ENCODE peak calls at places on chromosomes 3 and 15, in four cellular contexts. One of them, this sample, is unnamed.

GRCh38 chr3:187318819-187319616 is 27.5 kb upstream of the MASP1 start:
- DNase-seq in trophoblast cell: peak; percentile 70
- DNase-seq in neuronal stem cell: peak; percentile 59
- DNase-seq in IMR-90: peak; percentile 73
- DNase-seq in this sample: peak; percentile 68

GRCh38 chr3:143596957-143597642 is 251.2 kb downstream of the SLC9A9 start:
- DNase-seq in IMR-90: no peak
- DNase-seq in trophoblast cell: peak; percentile 35
- DNase-seq in neuronal stem cell: peak; percentile 12
- DNase-seq in this sample: no peak

GRCh38 chr15:40050788-40051615 is 12.0 kb upstream of the SRP14 start:
- DNase-seq in trophoblast cell: no peak
- DNase-seq in neuronal stem cell: peak; percentile 48
- DNase-seq in IMR-90: peak; percentile 32
- DNase-seq in this sample: peak; percentile 51

GRCh38 chr15:80970018-80970657 is 19.5 kb downstream of the MESD start:
- DNase-seq in IMR-90: peak; percentile 54
- DNase-seq in neuronal stem cell: peak; percentile 53
- DNase-seq in trophoblast cell: peak; percentile 88
- DNase-seq in this sample: peak; percentile 59

GRCh38 chr3:197471221-197472010 is 84.4 kb downstream of the BDH1 start:
- DNase-seq in IMR-90: no peak
- DNase-seq in neuronal stem cell: no peak
- DNase-seq in trophoblast cell: no peak
- DNase-seq in this sample: no peak

GRCh38 chr3:182364723-182365650 is 428.3 kb upstream of the ATP11B start:
- DNase-seq in trophoblast cell: no peak
- DNase-seq in IMR-90: no peak
- DNase-seq in neuronal stem cell: no peak
- DNase-seq in this sample: peak; percentile 12

GRCh38 chr3:184275961-184276910 is at the start of gene ECE2:
- DNase-seq in trophoblast cell: no peak
- DNase-seq in neuronal stem cell: no peak
- DNase-seq in IMR-90: no peak
- DNase-seq in this sample: no peak

GRCh38 chr15:40773902-40774301 is 4.1 kb downstream of the C15orf62 start:
- DNase-seq in IMR-90: no peak
- DNase-seq in trophoblast cell: no peak
- DNase-seq in neuronal stem cell: no peak
- DNase-seq in this sample: no peak

GRCh38 chr15:40347559-40348470 is 3.0 kb upstream of the PHGR1 start:
- DNase-seq in neuronal stem cell: no peak
- DNase-seq in trophoblast cell: peak; percentile 55
- DNase-seq in IMR-90: no peak
- DNase-seq in this sample: no peak

GRCh38 chr3:154178172-154178571 is 57.0 kb downstream of the ARHGEF26 start:
- DNase-seq in neuronal stem cell: no peak
- DNase-seq in trophoblast cell: no peak
- DNase-seq in IMR-90: no peak
- DNase-seq in this sample: no peak

GRCh38 chr3:126464997-126465396 is 10.7 kb downstream of the ZXDC start:
- DNase-seq in trophoblast cell: no peak
- DNase-seq in neuronal stem cell: no peak
- DNase-seq in IMR-90: no peak
- DNase-seq in this sample: no peak

GRCh38 chr3:133301194-133301593 is 98.7 kb upstream of the BFSP2 start:
- DNase-seq in IMR-90: peak; percentile 96
- DNase-seq in trophoblast cell: peak; percentile 66
- DNase-seq in neuronal stem cell: no peak
- DNase-seq in this sample: peak; percentile 49

GRCh38 chr15:22944651-22945050 is 35.5 kb downstream of the CYFIP1 start:
- DNase-seq in trophoblast cell: no peak
- DNase-seq in IMR-90: no peak
- DNase-seq in neuronal stem cell: no peak
- DNase-seq in this sample: no peak

GRCh38 chr3:196186661-196187573 is 24.3 kb downstream of the ZDHHC19 start:
- DNase-seq in trophoblast cell: no peak
- DNase-seq in IMR-90: peak; percentile 22
- DNase-seq in neuronal stem cell: peak; percentile 61
- DNase-seq in this sample: no peak

GRCh38 chr15:74997161-74997942 is 2.0 kb downstream of the SCAMP5 start:
- DNase-seq in trophoblast cell: no peak
- DNase-seq in IMR-90: no peak
- DNase-seq in neuronal stem cell: no peak
- DNase-seq in this sample: no peak

GRCh38 chr3:178078933-178079332 is 457.3 kb upstream of the KCNMB2 start:
- DNase-seq in trophoblast cell: peak; percentile 37
- DNase-seq in neuronal stem cell: no peak
- DNase-seq in IMR-90: peak; percentile 49
- DNase-seq in this sample: no peak

GRCh38 chr3:183295211-183295610 is 42.2 kb downstream of the B3GNT5 start:
- DNase-seq in IMR-90: peak; percentile 91
- DNase-seq in trophoblast cell: peak; percentile 65
- DNase-seq in neuronal stem cell: no peak
- DNase-seq in this sample: peak; percentile 95

GRCh38 chr3:197171481-197172067 is 126.8 kb downstream of the DLG1 start:
- DNase-seq in trophoblast cell: no peak
- DNase-seq in IMR-90: peak; percentile 47
- DNase-seq in neuronal stem cell: no peak
- DNase-seq in this sample: peak; percentile 30

GRCh38 chr15:70781236-70781635 is 17.9 kb upstream of the UACA start:
- DNase-seq in IMR-90: no peak
- DNase-seq in trophoblast cell: peak; percentile 74
- DNase-seq in neuronal stem cell: no peak
- DNase-seq in this sample: no peak

GRCh38 chr15:98873441-98874218 is 134.0 kb downstream of the PGPEP1L start:
- DNase-seq in trophoblast cell: peak; percentile 96
- DNase-seq in IMR-90: peak; percentile 83
- DNase-seq in neuronal stem cell: no peak
- DNase-seq in this sample: peak; percentile 84

GRCh38 chr3:177190701-177191100 is 6.6 kb downstream of the TBL1XR1 start:
- DNase-seq in trophoblast cell: no peak
- DNase-seq in IMR-90: no peak
- DNase-seq in neuronal stem cell: no peak
- DNase-seq in this sample: peak; percentile 36

GRCh38 chr15:92608866-92609700 is 46.5 kb downstream of the FAM174B start:
- DNase-seq in neuronal stem cell: no peak
- DNase-seq in trophoblast cell: no peak
- DNase-seq in IMR-90: no peak
- DNase-seq in this sample: no peak

GRCh38 chr3:129605593-129606521 is 619 bp downstream of the PLXND1 start:
- DNase-seq in IMR-90: peak; percentile 51
- DNase-seq in trophoblast cell: peak; percentile 76
- DNase-seq in neuronal stem cell: no peak
- DNase-seq in this sample: peak; percentile 72

GRCh38 chr3:195701042-195701910 is 19.5 kb upstream of the MUC20 start:
- DNase-seq in IMR-90: no peak
- DNase-seq in trophoblast cell: peak; percentile 90
- DNase-seq in neuronal stem cell: no peak
- DNase-seq in this sample: no peak

GRCh38 chr3:49867871-49868321 is 1.8 kb downstream of the CAMKV start:
- DNase-seq in trophoblast cell: peak; percentile 25
- DNase-seq in IMR-90: peak; percentile 44
- DNase-seq in neuronal stem cell: peak; percentile 70
- DNase-seq in this sample: peak; percentile 54

GRCh38 chr3:4906107-4906621 is 73.1 kb upstream of the BHLHE40 start:
- DNase-seq in neuronal stem cell: no peak
- DNase-seq in trophoblast cell: no peak
- DNase-seq in IMR-90: peak; percentile 36
- DNase-seq in this sample: peak; percentile 22

GRCh38 chr3:72011495-72011894 is 226.5 kb upstream of the PROK2 start:
- DNase-seq in neuronal stem cell: no peak
- DNase-seq in IMR-90: peak; percentile 62
- DNase-seq in trophoblast cell: no peak
- DNase-seq in this sample: no peak

GRCh38 chr15:77282333-77282732 is 137.6 kb downstream of the PEAK1 start:
- DNase-seq in neuronal stem cell: peak; percentile 11
- DNase-seq in trophoblast cell: no peak
- DNase-seq in IMR-90: peak; percentile 86
- DNase-seq in this sample: peak; percentile 14

GRCh38 chr3:93981649-93982048 is 1.7 kb downstream of the ARL13B start:
- DNase-seq in trophoblast cell: no peak
- DNase-seq in neuronal stem cell: no peak
- DNase-seq in IMR-90: no peak
- DNase-seq in this sample: no peak

GRCh38 chr3:129556890-129557736 is 14.1 kb downstream of the H1-8 start:
- DNase-seq in neuronal stem cell: no peak
- DNase-seq in trophoblast cell: no peak
- DNase-seq in IMR-90: no peak
- DNase-seq in this sample: no peak

GRCh38 chr3:113287818-113288648 is 76.7 kb downstream of the BOC start:
- DNase-seq in trophoblast cell: peak; percentile 84
- DNase-seq in IMR-90: peak; percentile 72
- DNase-seq in neuronal stem cell: peak; percentile 68
- DNase-seq in this sample: peak; percentile 77

DNA sequence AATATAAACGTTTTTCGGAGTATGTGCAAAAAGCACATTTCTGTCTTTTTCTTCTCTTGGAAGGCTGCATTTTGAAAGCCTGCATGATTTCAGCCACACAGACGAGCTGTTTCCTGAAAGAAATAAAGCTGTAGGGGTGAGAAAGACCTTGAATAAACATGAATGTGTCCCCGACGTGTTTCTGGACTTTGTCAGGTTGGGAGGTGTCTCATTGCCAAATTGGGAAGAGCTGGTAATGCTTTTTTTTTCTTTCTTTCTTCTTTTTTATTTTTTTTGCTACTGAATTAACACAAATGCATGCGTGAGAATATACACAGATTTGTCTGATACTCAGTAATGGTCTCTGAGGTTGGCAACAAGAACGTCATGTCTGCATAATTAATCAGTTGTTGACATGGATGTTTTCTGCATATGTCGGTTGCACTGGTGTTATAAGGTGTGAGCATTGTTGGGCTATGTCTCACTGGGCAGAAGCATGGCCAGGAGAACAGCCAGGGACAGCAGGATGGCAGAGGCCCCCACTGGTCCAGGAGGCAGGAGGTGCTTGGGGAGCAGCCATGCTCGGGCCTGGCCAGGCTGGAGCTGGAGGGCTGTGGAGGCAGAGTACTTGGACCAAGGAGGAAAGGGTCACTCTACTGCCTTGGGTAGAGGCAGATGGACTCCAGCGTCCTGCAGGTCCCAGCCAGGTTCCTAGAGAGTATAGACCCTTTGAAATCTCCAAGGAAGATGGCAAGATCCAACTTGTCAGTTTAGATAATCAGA is 39.1 kb downstream of the ADAMTSL3 start:
- DNase-seq in IMR-90: no peak
- DNase-seq in neuronal stem cell: no peak
- DNase-seq in trophoblast cell: no peak
- DNase-seq in this sample: peak; percentile 51
- H4K91ac ChIP-seq in IMR-90: no peak overlapping the region
- H4K91ac ChIP-seq in neuronal stem cell: no peak overlapping the region
- H4K91ac ChIP-seq in trophoblast cell: peak overlapping the region; percentile 94
- H4K91ac ChIP-seq in this sample: peak overlapping the region; percentile 97

GRCh38 chr3:193869221-193870201 is 266.4 kb upstream of the HES1 start:
- DNase-seq in IMR-90: peak; percentile 91
- DNase-seq in trophoblast cell: peak; percentile 76
- DNase-seq in neuronal stem cell: peak; percentile 60
- DNase-seq in this sample: peak; percentile 96
- H3K4me3 ChIP-seq in IMR-90: no peak overlapping the region
- H3K4me3 ChIP-seq in trophoblast cell: no peak overlapping the region
- H3K4me3 ChIP-seq in neuronal stem cell: peak overlapping the region; percentile 5
- H3K4me3 ChIP-seq in this sample: no peak overlapping the region

GRCh38 chr3:194276768-194277546 is 74.2 kb downstream of the CPN2 start:
- DNase-seq in trophoblast cell: no peak
- DNase-seq in neuronal stem cell: no peak
- DNase-seq in IMR-90: peak; percentile 52
- DNase-seq in this sample: no peak

GRCh38 chr3:194275721-194276120 is 75.4 kb downstream of the CPN2 start:
- DNase-seq in trophoblast cell: no peak
- DNase-seq in IMR-90: no peak
- DNase-seq in neuronal stem cell: no peak
- DNase-seq in this sample: peak; percentile 40

GRCh38 chr3:194279106-194279505 is 72.0 kb downstream of the CPN2 start:
- DNase-seq in trophoblast cell: no peak
- DNase-seq in neuronal stem cell: no peak
- DNase-seq in IMR-90: no peak
- DNase-seq in this sample: no peak

GRCh38 chr3:194278186-194278845 is 72.8 kb downstream of the CPN2 start:
- DNase-seq in neuronal stem cell: no peak
- DNase-seq in trophoblast cell: no peak
- DNase-seq in IMR-90: no peak
- DNase-seq in this sample: no peak

GRCh38 chr3:194277547-194278091 is 73.5 kb downstream of the CPN2 start:
- DNase-seq in neuronal stem cell: no peak
- DNase-seq in trophoblast cell: no peak
- DNase-seq in IMR-90: peak; percentile 33
- DNase-seq in this sample: peak; percentile 61
- H4K91ac ChIP-seq in neuronal stem cell: no peak overlapping the region
- H4K91ac ChIP-seq in trophoblast cell: peak overlapping the region; percentile 16
- H4K91ac ChIP-seq in IMR-90: no peak overlapping the region
- H4K91ac ChIP-seq in this sample: peak overlapping the region; percentile 99

GRCh38 chr3:17749705-17750293 is 7.4 kb upstream of the TBC1D5 start:
- DNase-seq in trophoblast cell: no peak
- DNase-seq in neuronal stem cell: no peak
- DNase-seq in IMR-90: no peak
- DNase-seq in this sample: no peak
- H3K4me3 ChIP-seq in trophoblast cell: no peak overlapping the region
- H3K4me3 ChIP-seq in neuronal stem cell: no peak overlapping the region
- H3K4me3 ChIP-seq in IMR-90: no peak overlapping the region
- H3K4me3 ChIP-seq in this sample: peak overlapping the region; percentile 65

GRCh38 chr3:38346584-38347410 is at the start of gene XYLB:
- DNase-seq in neuronal stem cell: peak; percentile 69
- DNase-seq in IMR-90: peak; percentile 72
- DNase-seq in trophoblast cell: peak; percentile 87
- DNase-seq in this sample: peak; percentile 84

GRCh38 chr3:38345879-38346583 is 554 bp upstream of the XYLB start:
- DNase-seq in IMR-90: no peak
- DNase-seq in trophoblast cell: no peak
- DNase-seq in neuronal stem cell: no peak
- DNase-seq in this sample: no peak

GRCh38 chr3:38347421-38348200 is 1.0 kb downstream of the XYLB start:
- DNase-seq in trophoblast cell: peak; percentile 12
- DNase-seq in neuronal stem cell: no peak
- DNase-seq in IMR-90: no peak
- DNase-seq in this sample: no peak

GRCh38 chr3:38349684-38350359 is 3.2 kb downstream of the XYLB start:
- DNase-seq in IMR-90: peak; percentile 37
- DNase-seq in neuronal stem cell: no peak
- DNase-seq in trophoblast cell: no peak
- DNase-seq in this sample: no peak

DNA sequence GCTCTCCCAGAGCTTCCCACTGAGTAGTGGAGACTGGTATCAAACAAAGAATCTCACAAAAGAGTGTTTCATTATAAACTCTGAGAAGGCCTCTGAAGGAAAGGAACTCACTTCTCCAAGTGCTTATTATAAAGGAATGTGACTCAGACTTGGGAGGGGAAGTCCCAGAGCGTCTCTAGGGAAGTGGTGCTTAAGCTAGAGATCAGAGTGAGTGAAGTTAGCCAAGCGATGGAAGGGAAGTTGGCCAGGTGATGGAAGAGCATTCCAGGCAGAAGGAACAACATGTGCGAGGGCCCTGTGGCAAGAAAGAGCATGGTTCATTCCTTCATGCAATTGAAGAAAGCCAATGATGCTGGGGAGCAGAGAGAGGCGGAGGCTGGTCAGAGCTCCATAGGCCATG is 2.3 kb downstream of the XYLB start:
- DNase-seq in trophoblast cell: peak; percentile 25
- DNase-seq in IMR-90: peak; percentile 57
- DNase-seq in neuronal stem cell: no peak
- DNase-seq in this sample: peak; percentile 46
- H4K91ac ChIP-seq in trophoblast cell: no peak overlapping the region
- H4K91ac ChIP-seq in IMR-90: no peak overlapping the region
- H4K91ac ChIP-seq in neuronal stem cell: no peak overlapping the region
- H4K91ac ChIP-seq in this sample: no peak overlapping the region